ENCODE peak calls at places on chromosomes 13 and 19, in ten cellular contexts. V is stromal cell of bone marrow, T is NCI-H460, G is DND-41, X is heart left ventricle, B is skeletal muscle cell, L is endothelial cell, R is neuronal stem cell, Z is neural crest cell, A is body of pancreas. J is an unnamed sample.

GRCh38 chr19:51970718-51971117 is 15.9 kb downstream of the ZNF350 start:
- DNase-seq in T (no peak), B (no peak), X (no peak), A (no peak), V (no peak), L (no peak), R (no peak), G (no peak), Z (no peak), J (no peak)

GRCh38 chr19:52735734-52736133 is 890 bp upstream of the ZNF611 start:
- DNase-seq in B (peak; percentile 13), X (peak; percentile 88), R (peak; percentile 47), A (peak; percentile 55), Z (peak; percentile 55), L (peak; percentile 73), G (peak; percentile 15), V (peak; percentile 2), T (no peak), J (no peak)

GRCh38 chr19:7547153-7547552 is 11.6 kb downstream of the PNPLA6 start:
- DNase-seq in T (no peak), Z (no peak), A (no peak), X (no peak), G (no peak), B (no peak), V (no peak), R (no peak), L (no peak), J (no peak)

GRCh38 chr13:81116461-81117282 is 775.7 kb upstream of the SPRY2 start:
- DNase-seq in G (no peak), Z (no peak), V (no peak), L (no peak), X (no peak), A (no peak), B (no peak), R (no peak), T (no peak), J (no peak)

GRCh38 chr13:45744979-45745378 is 42.9 kb downstream of the CBY2 start:
- DNase-seq in A (no peak), V (no peak), G (no peak), Z (no peak), L (no peak), X (no peak), B (no peak), R (no peak), T (no peak), J (no peak)

GRCh38 chr13:34748078-34748477 is 194.0 kb upstream of the NBEA start:
- DNase-seq in B (no peak), A (peak; percentile 71), Z (no peak), T (no peak), G (no peak), V (peak; percentile 15), R (no peak), L (no peak), X (peak; percentile 72), J (no peak)

GRCh38 chr19:45927565-45928261 is 13.1 kb upstream of the NANOS2 start:
- DNase-seq in V (peak; percentile 63), R (peak; percentile 93), T (peak; percentile 85), L (peak; percentile 91), G (peak; percentile 94), B (peak; percentile 36), Z (peak; percentile 87), A (peak; percentile 95), X (peak; percentile 89), J (peak; percentile 93)

GRCh38 chr13:67643656-67644055 is 413.5 kb upstream of the PCDH9 start:
- DNase-seq in Z (no peak), G (no peak), L (no peak), X (no peak), R (no peak), T (no peak), B (no peak), V (no peak), A (no peak), J (no peak)

GRCh38 chr13:24747248-24748151 is 16.5 kb upstream of the RNF17 start:
- DNase-seq in A (no peak), X (no peak), R (peak; percentile 17), V (no peak), G (no peak), L (peak; percentile 31), B (no peak), T (no peak), Z (no peak), J (no peak)

GRCh38 chr19:16566161-16566560 is 6.1 kb downstream of the SLC35E1 start:
- DNase-seq in G (peak; percentile 91), T (no peak), X (no peak), A (peak; percentile 53), Z (no peak), B (no peak), R (no peak), V (no peak), L (no peak), J (peak; percentile 97)

GRCh38 chr13:72104656-72105180 is 237.7 kb upstream of the DACH1 start:
- DNase-seq in G (no peak), T (no peak), X (no peak), Z (no peak), L (no peak), R (no peak), B (no peak), V (peak; percentile 31), A (peak; percentile 13), J (no peak)